ENCODE peak calls at places on chromosomes 6 and 20, in six cellular contexts. I is CD4-positive, alpha-beta memory T cell; T is mucosa of descending colon; A is fibroblast of lung; N is PC-9; P is CD8-positive, alpha-beta T cell. H is an unnamed sample.

GRCh38 chr6:41707565-41708200 is 27.7 kb downstream of the TFEB start:
- DNase-seq in P (peak; percentile 59), I (peak; percentile 48), N (no peak), A (no peak), T (no peak), H (peak; percentile 43)

GRCh38 chr6:56547687-56548086 is 95.0 kb downstream of the DST start:
- DNase-seq in P (no peak), I (no peak), T (no peak), A (no peak), N (no peak), H (no peak)

GRCh38 chr20:59933296-59933848 is at the start of gene SYCP2:
- DNase-seq in I (peak; percentile 78), N (no peak), A (peak; percentile 28), P (peak; percentile 75), T (peak; percentile 53), H (peak; percentile 71)

GRCh38 chr6:79538481-79538971 is 1.3 kb upstream of the LCA5 start:
- DNase-seq in P (no peak), N (peak; percentile 46), A (peak; percentile 25), I (no peak), T (no peak), H (no peak)

GRCh38 chr6:133806358-133806757 is 82.6 kb upstream of the TCF21 start:
- DNase-seq in T (no peak), I (no peak), N (no peak), P (no peak), A (peak; percentile 50), H (no peak)

GRCh38 chr20:973785-974194 is 28.3 kb downstream of the RSPO4 start:
- DNase-seq in A (peak; percentile 18), I (no peak), T (peak; percentile 35), N (peak; percentile 38), P (no peak), H (no peak)

GRCh38 chr20:11676618-11677289 is 240.9 kb upstream of the BTBD3 start:
- DNase-seq in I (no peak), N (no peak), A (peak; percentile 52), P (no peak), T (peak; percentile 19), H (no peak)

GRCh38 chr6:16851044-16851540 is 89.8 kb upstream of the ATXN1 start:
- DNase-seq in I (no peak), A (no peak), N (no peak), T (no peak), P (no peak), H (no peak)

GRCh38 chr20:1830240-1830639 is 65.0 kb upstream of the SIRPA start:
- DNase-seq in I (no peak), P (no peak), T (no peak), N (peak; percentile 86), A (peak; percentile 96), H (no peak)

GRCh38 chr20:10131612-10132345 is 86.9 kb upstream of the SNAP25 start:
- DNase-seq in I (no peak), T (no peak), N (no peak), P (no peak), A (peak; percentile 83), H (no peak)

GRCh38 chr6:122008105-122009100 is 391.0 kb upstream of the HSF2 start:
- DNase-seq in P (no peak), I (no peak), T (no peak), A (no peak), N (no peak), H (no peak)

GRCh38 chr20:60101894-60102281 is 143.7 kb downstream of the CDH26 start:
- DNase-seq in N (no peak), P (no peak), A (no peak), T (no peak), I (no peak), H (no peak)

GRCh38 chr6:228881-229651 is 63.2 kb upstream of the DUSP22 start:
- DNase-seq in A (no peak), I (no peak), T (no peak), P (no peak), N (no peak), H (no peak)

GRCh38 chr6:45739058-45739457 is 276.6 kb downstream of the CLIC5 start:
- DNase-seq in A (no peak), I (no peak), P (no peak), N (no peak), T (no peak), H (no peak)
- H3K4me1 ChIP-seq in A (no peaks in the 10 kb centered on the region), I (peaks cover 9% of the 10 kb centered on the region), P (peaks cover 7% of the 10 kb centered on the region), N (no peaks in the 10 kb centered on the region), T (no peaks in the 10 kb centered on the region), H (no peaks in the 10 kb centered on the region)

GRCh38 chr6:139231206-139231605 is 60.6 kb downstream of the TXLNB start:
- DNase-seq in P (no peak), T (no peak), I (no peak), N (no peak), A (no peak), H (no peak)
- H3K4me1 ChIP-seq in P (no peaks in the 10 kb centered on the region), T (peaks cover 2% of the 10 kb centered on the region), I (no peaks in the 10 kb centered on the region), N (peaks cover 8% of the 10 kb centered on the region), A (no peaks in the 10 kb centered on the region), H (no peaks in the 10 kb centered on the region)

GRCh38 chr20:62353289-62354030 is 13.7 kb downstream of the LAMA5 start:
- DNase-seq in P (no peak), I (peak; percentile 27), N (no peak), A (no peak), T (no peak), H (no peak)

GRCh38 chr20:62350629-62351422 is 16.3 kb downstream of the LAMA5 start:
- DNase-seq in T (no peak), N (no peak), A (no peak), I (peak; percentile 16), P (no peak), H (no peak)

GRCh38 chr20:62351469-62352401 is 15.4 kb downstream of the LAMA5 start:
- DNase-seq in T (no peak), P (no peak), A (no peak), I (peak; percentile 30), N (no peak), H (no peak)

GRCh38 chr20:62354031-62354808 is 12.9 kb downstream of the LAMA5 start:
- DNase-seq in T (no peak), P (no peak), I (peak; percentile 25), N (no peak), A (no peak), H (no peak)

GRCh38 chr20:62352402-62353288 is 14.5 kb downstream of the LAMA5 start:
- DNase-seq in P (no peak), A (no peak), T (no peak), I (peak; percentile 16), N (no peak), H (no peak)
- H3K4me1 ChIP-seq in P (no peaks in the 10 kb centered on the region), A (peaks cover 25% of the 10 kb centered on the region), T (peaks cover 13% of the 10 kb centered on the region), I (no peaks in the 10 kb centered on the region), N (peaks cover 80% of the 10 kb centered on the region), H (no peaks in the 10 kb centered on the region)

GRCh38 chr20:33812673-33813462 is 1.7 kb downstream of the CHMP4B start:
- DNase-seq in A (no peak), T (peak; percentile 73), P (no peak), N (peak; percentile 50), I (no peak), H (no peak)

GRCh38 chr20:33808388-33808787 is 2.8 kb upstream of the CHMP4B start:
- DNase-seq in N (no peak), T (no peak), P (no peak), A (no peak), I (no peak), H (no peak)

GRCh38 chr20:33810885-33811762 is at the start of gene CHMP4B:
- DNase-seq in A (peak; percentile 98), P (peak; percentile 99), T (peak; percentile 99), N (peak; percentile 93), I (peak; percentile 99), H (peak; percentile 99)

GRCh38 chr20:33814238-33814712 is 3.1 kb downstream of the CHMP4B start:
- DNase-seq in A (no peak), I (no peak), P (no peak), N (no peak), T (peak; percentile 64), H (no peak)

GRCh38 chr20:33811763-33812672 is 870 bp downstream of the CHMP4B start:
- DNase-seq in A (peak; percentile 80), N (peak; percentile 84), T (peak; percentile 63), P (peak; percentile 49), I (peak; percentile 50), H (no peak)
- H3K4me1 ChIP-seq in A (no peaks in the 10 kb centered on the region), N (peaks cover 42% of the 10 kb centered on the region), T (peaks cover 28% of the 10 kb centered on the region), P (peaks cover 40% of the 10 kb centered on the region), I (peaks cover 40% of the 10 kb centered on the region), H (peaks cover 36% of the 10 kb centered on the region)

GRCh38 chr20:62146019-62146755 is 2.6 kb downstream of the SS18L1 start:
- DNase-seq in P (no peak), I (no peak), N (no peak), A (no peak), T (no peak), H (no peak)
- H3K4me1 ChIP-seq in P (peaks cover 24% of the 10 kb centered on the region), I (peaks cover 28% of the 10 kb centered on the region), N (peaks cover 19% of the 10 kb centered on the region), A (no peaks in the 10 kb centered on the region), T (peaks cover 15% of the 10 kb centered on the region), H (peaks cover 20% of the 10 kb centered on the region)

DNA sequence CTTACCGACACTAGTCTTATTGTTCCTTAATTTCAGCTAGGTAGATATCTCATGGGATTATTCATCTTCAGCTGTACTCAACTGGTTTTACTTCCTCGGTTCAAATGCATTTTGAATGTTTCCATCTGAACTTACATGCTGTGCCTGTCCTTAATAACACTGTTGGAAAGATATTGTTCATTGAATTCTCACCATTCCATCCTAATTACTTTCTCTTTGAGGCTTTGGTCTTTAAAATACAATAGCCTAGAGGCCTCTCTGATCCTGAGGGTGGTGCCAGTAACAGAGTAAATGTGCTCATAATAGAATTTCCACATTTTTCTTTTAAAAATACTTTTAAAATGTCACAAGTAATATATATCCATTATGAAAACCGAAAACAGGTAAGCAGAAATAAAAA is 54.0 kb downstream of the IL20RA start:
- DNase-seq in A (no peak), P (no peak), N (no peak), I (no peak), T (no peak), H (no peak)
- H3K4me1 ChIP-seq in A (no peaks in the 10 kb centered on the region), P (peaks cover 7% of the 10 kb centered on the region), N (peaks cover 31% of the 10 kb centered on the region), I (peaks cover 8% of the 10 kb centered on the region), T (no peaks in the 10 kb centered on the region), H (no peaks in the 10 kb centered on the region)

DNA sequence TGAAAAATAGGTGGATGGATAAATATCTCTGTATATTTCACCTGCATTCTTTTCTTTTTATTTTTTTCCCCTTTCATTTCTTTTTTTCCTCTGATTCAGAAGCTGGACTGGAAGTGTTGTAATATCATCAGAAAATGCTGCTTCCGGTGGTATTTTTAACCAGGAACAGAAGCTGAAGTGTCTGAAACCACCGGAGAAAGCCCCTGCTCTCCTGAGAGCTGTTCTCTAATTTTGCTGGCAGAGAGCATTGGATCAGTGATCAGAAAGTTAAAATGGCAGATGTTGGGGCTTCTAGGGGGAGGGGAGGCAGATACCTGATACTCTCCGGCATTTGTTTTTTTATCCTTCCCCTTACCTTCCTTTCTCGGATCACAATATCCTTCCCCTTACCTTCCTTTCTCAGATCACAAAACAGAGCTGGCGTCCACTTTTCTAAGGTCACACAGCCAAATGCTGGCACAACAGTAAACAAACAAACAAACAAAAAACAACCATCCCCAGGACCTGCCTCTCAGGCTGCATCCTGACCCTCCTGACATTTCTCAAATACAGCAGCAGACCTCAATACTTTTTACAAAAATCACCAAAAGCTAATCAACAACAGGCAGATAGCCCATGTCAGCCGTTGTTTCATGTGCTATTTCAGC is 143.2 kb upstream of the ZNF217 start:
- DNase-seq in N (peak; percentile 62), I (no peak), T (peak; percentile 24), P (no peak), A (no peak), H (no peak)
- H3K4me1 ChIP-seq in N (peaks cover 84% of the 10 kb centered on the region), I (peaks cover 26% of the 10 kb centered on the region), T (peaks cover 15% of the 10 kb centered on the region), P (peaks cover 20% of the 10 kb centered on the region), A (peaks cover 22% of the 10 kb centered on the region), H (peaks cover 33% of the 10 kb centered on the region)